ENCODE peak calls at places on chromosomes 6 and 20, in six cellular contexts. U is astrocyte of the spinal cord, S is HEK293T, T is putamen, I is H54, W is T47D. Z is an unnamed sample.

GRCh38 chr6:33772114-33772830 is 16.7 kb downstream of the LEMD2 start:
- DNase-seq in U (no peak), S (no peak), T (no peak), I (no peak), W (no peak), Z (no peak)

GRCh38 chr6:139549561-139550070 is 175.2 kb upstream of the CITED2 start:
- DNase-seq in U (no peak), S (no peak), T (no peak), I (no peak), W (no peak), Z (no peak)

GRCh38 chr6:1094306-1094705 is 217.6 kb upstream of the FOXQ1 start:
- DNase-seq in U (peak; percentile 52), S (no peak), T (no peak), I (no peak), W (no peak), Z (no peak)

GRCh38 chr20:43507150-43508080 is at the start of gene L3MBTL1:
- DNase-seq in U (peak; percentile 32), S (peak; percentile 68), T (no peak), I (no peak), W (peak; percentile 88), Z (no peak)

GRCh38 chr20:57160985-57161384 is 105.5 kb downstream of the BMP7 start:
- DNase-seq in U (no peak), S (no peak), T (no peak), I (no peak), W (no peak), Z (no peak)

GRCh38 chr6:129243377-129243776 is 360.4 kb downstream of the LAMA2 start:
- DNase-seq in U (no peak), S (no peak), T (no peak), I (no peak), W (no peak), Z (peak; percentile 27)

GRCh38 chr6:156190270-156190669 is 586.9 kb upstream of the ARID1B start:
- DNase-seq in U (no peak), S (no peak), T (no peak), I (no peak), W (no peak), Z (no peak)

GRCh38 chr6:466564-466963 is 75.0 kb downstream of the IRF4 start:
- DNase-seq in U (no peak), S (no peak), T (no peak), I (no peak), W (no peak), Z (no peak)

GRCh38 chr20:46981184-46981583 is 86.5 kb downstream of the EYA2 start:
- DNase-seq in U (no peak), S (no peak), T (no peak), I (no peak), W (no peak), Z (no peak)

GRCh38 chr6:136582702-136583471 is 32.7 kb upstream of the MAP7 start:
- DNase-seq in U (peak; percentile 84), S (no peak), T (no peak), I (peak; percentile 1), W (peak; percentile 11), Z (no peak)

GRCh38 chr20:22005535-22005934 is 300.1 kb downstream of the PAX1 start:
- DNase-seq in U (no peak), S (no peak), T (no peak), I (no peak), W (no peak), Z (no peak)

GRCh38 chr20:44610313-44610965 is 28.1 kb downstream of the PKIG start:
- DNase-seq in U (no peak), S (no peak), T (no peak), I (no peak), W (no peak), Z (no peak)

GRCh38 chr6:152155792-152156191 is 348.3 kb downstream of the ESR1 start:
- DNase-seq in U (no peak), S (no peak), T (no peak), I (no peak), W (no peak), Z (no peak)

GRCh38 chr6:73451166-73452106 is 661 bp downstream of the CGAS start:
- DNase-seq in U (peak; percentile 38), S (no peak), T (no peak), I (no peak), W (no peak), Z (peak; percentile 40)